ENCODE peak calls at places on chromosomes 5 and 9, in seven cellular contexts. One of them, this sample, is unnamed.

GRCh38 chr9:78714591-78714990 is 417.7 kb downstream of the PSAT1 start:
- DNase-seq in naive B cell: no peak
- DNase-seq in bronchial epithelial cell: no peak
- DNase-seq in NCI-H748 treated with DMSO at 0.1 percent for 48 hours: no peak
- DNase-seq in HEK293T: no peak
- DNase-seq in HTR-8/SVneo: no peak
- DNase-seq in SW480: no peak
- DNase-seq in this sample: no peak

GRCh38 chr5:122713026-122713425 is 61.9 kb upstream of the SNX2 start:
- DNase-seq in naive B cell: no peak
- DNase-seq in bronchial epithelial cell: no peak
- DNase-seq in NCI-H748 treated with DMSO at 0.1 percent for 48 hours: no peak
- DNase-seq in HEK293T: no peak
- DNase-seq in HTR-8/SVneo: no peak
- DNase-seq in SW480: no peak
- DNase-seq in this sample: no peak

GRCh38 chr5:54601393-54601792 is 83.8 kb downstream of the SNX18 start:
- DNase-seq in naive B cell: no peak
- DNase-seq in bronchial epithelial cell: no peak
- DNase-seq in NCI-H748 treated with DMSO at 0.1 percent for 48 hours: no peak
- DNase-seq in HEK293T: no peak
- DNase-seq in HTR-8/SVneo: no peak
- DNase-seq in SW480: no peak
- DNase-seq in this sample: no peak

GRCh38 chr5:111859533-111860270 is 102.7 kb upstream of the NREP start:
- DNase-seq in naive B cell: no peak
- DNase-seq in bronchial epithelial cell: peak
- DNase-seq in NCI-H748 treated with DMSO at 0.1 percent for 48 hours: no peak
- DNase-seq in HEK293T: no peak
- DNase-seq in HTR-8/SVneo: peak
- DNase-seq in SW480: no peak
- DNase-seq in this sample: no peak

GRCh38 chr9:21060919-21061561 is 16.7 kb downstream of the IFNB1 start:
- DNase-seq in naive B cell: no peak
- DNase-seq in bronchial epithelial cell: no peak
- DNase-seq in NCI-H748 treated with DMSO at 0.1 percent for 48 hours: no peak
- DNase-seq in HEK293T: no peak
- DNase-seq in HTR-8/SVneo: no peak
- DNase-seq in SW480: no peak
- DNase-seq in this sample: no peak

GRCh38 chr5:154238776-154239481 is 48.4 kb downstream of the GALNT10 start:
- DNase-seq in naive B cell: peak
- DNase-seq in bronchial epithelial cell: no peak
- DNase-seq in NCI-H748 treated with DMSO at 0.1 percent for 48 hours: no peak
- DNase-seq in HEK293T: no peak
- DNase-seq in HTR-8/SVneo: no peak
- DNase-seq in SW480: no peak
- DNase-seq in this sample: no peak

GRCh38 chr9:95506692-95507455 is 9.9 kb downstream of the PTCH1 start:
- DNase-seq in naive B cell: peak
- DNase-seq in bronchial epithelial cell: peak
- DNase-seq in NCI-H748 treated with DMSO at 0.1 percent for 48 hours: peak
- DNase-seq in HEK293T: no peak
- DNase-seq in HTR-8/SVneo: no peak
- DNase-seq in SW480: peak
- DNase-seq in this sample: peak

GRCh38 chr5:150122158-150122510 is 33.5 kb downstream of the PDGFRB start:
- DNase-seq in naive B cell: no peak
- DNase-seq in bronchial epithelial cell: peak
- DNase-seq in NCI-H748 treated with DMSO at 0.1 percent for 48 hours: no peak
- DNase-seq in HEK293T: no peak
- DNase-seq in HTR-8/SVneo: no peak
- DNase-seq in SW480: peak
- DNase-seq in this sample: peak

GRCh38 chr5:120367896-120368634 is 96.0 kb upstream of the PRR16 start:
- DNase-seq in naive B cell: no peak
- DNase-seq in bronchial epithelial cell: peak
- DNase-seq in NCI-H748 treated with DMSO at 0.1 percent for 48 hours: no peak
- DNase-seq in HEK293T: no peak
- DNase-seq in HTR-8/SVneo: no peak
- DNase-seq in SW480: no peak
- DNase-seq in this sample: no peak

GRCh38 chr9:69660304-69660703 is 11.9 kb downstream of the APBA1 start:
- DNase-seq in naive B cell: no peak
- DNase-seq in bronchial epithelial cell: no peak
- DNase-seq in NCI-H748 treated with DMSO at 0.1 percent for 48 hours: no peak
- DNase-seq in HEK293T: no peak
- DNase-seq in HTR-8/SVneo: no peak
- DNase-seq in SW480: no peak
- DNase-seq in this sample: no peak

GRCh38 chr9:109118802-109119438 is 827 bp downstream of the TMEM245 start:
- DNase-seq in naive B cell: no peak
- DNase-seq in bronchial epithelial cell: no peak
- DNase-seq in NCI-H748 treated with DMSO at 0.1 percent for 48 hours: no peak
- DNase-seq in HEK293T: no peak
- DNase-seq in HTR-8/SVneo: no peak
- DNase-seq in SW480: peak
- DNase-seq in this sample: peak

GRCh38 chr5:102975457-102976182 is 144.3 kb downstream of the GIN1 start:
- DNase-seq in naive B cell: no peak
- DNase-seq in bronchial epithelial cell: peak
- DNase-seq in NCI-H748 treated with DMSO at 0.1 percent for 48 hours: no peak
- DNase-seq in HEK293T: no peak
- DNase-seq in HTR-8/SVneo: no peak
- DNase-seq in SW480: no peak
- DNase-seq in this sample: no peak

GRCh38 chr9:88706193-88707112 is 171.5 kb downstream of the NXNL2 start:
- DNase-seq in naive B cell: no peak
- DNase-seq in bronchial epithelial cell: no peak
- DNase-seq in NCI-H748 treated with DMSO at 0.1 percent for 48 hours: peak
- DNase-seq in HEK293T: no peak
- DNase-seq in HTR-8/SVneo: no peak
- DNase-seq in SW480: peak
- DNase-seq in this sample: peak

GRCh38 chr9:77541600-77541999 is 106.5 kb downstream of the GNA14 start:
- DNase-seq in naive B cell: no peak
- DNase-seq in bronchial epithelial cell: no peak
- DNase-seq in NCI-H748 treated with DMSO at 0.1 percent for 48 hours: no peak
- DNase-seq in HEK293T: no peak
- DNase-seq in HTR-8/SVneo: no peak
- DNase-seq in SW480: no peak
- DNase-seq in this sample: no peak

GRCh38 chr5:167058481-167058880 is 1233.0 kb upstream of the WWC1 start:
- DNase-seq in naive B cell: no peak
- DNase-seq in bronchial epithelial cell: no peak
- DNase-seq in NCI-H748 treated with DMSO at 0.1 percent for 48 hours: no peak
- DNase-seq in HEK293T: no peak
- DNase-seq in HTR-8/SVneo: no peak
- DNase-seq in SW480: no peak
- DNase-seq in this sample: no peak